ENCODE peak calls at places on chromosomes 3 and 15, in four cellular contexts. C is AG09309, T is cardiac fibroblast, D is fibroblast of mammary gland. B is an unnamed sample.

GRCh38 chr15:98954411-98954810 is 53.2 kb downstream of the PGPEP1L start:
- DNase-seq in C (peak; percentile 47), T (peak; percentile 79), D (peak; percentile 53), B (peak; percentile 94)

GRCh38 chr15:70486451-70487379 is 276.6 kb downstream of the UACA start:
- DNase-seq in C (peak; percentile 84), T (peak; percentile 96), D (peak; percentile 99), B (peak; percentile 96)

GRCh38 chr15:33022629-33023028 is 171.9 kb downstream of the FMN1 start:
- DNase-seq in C (peak; percentile 31), T (peak; percentile 46), D (peak; percentile 65), B (peak; percentile 92)

GRCh38 chr3:159928692-159929091 is 59.9 kb upstream of the IL12A start:
- DNase-seq in C (peak; percentile 100), T (peak; percentile 97), D (peak; percentile 98), B (peak; percentile 86)

GRCh38 chr3:123292321-123293310 is 90.9 kb downstream of the SEC22A start:
- DNase-seq in C (no peak), T (no peak), D (no peak), B (peak; percentile 74)

GRCh38 chr3:170232266-170232665 is 10.0 kb downstream of the PRKCI start:
- DNase-seq in C (no peak), T (no peak), D (no peak), B (no peak)

GRCh38 chr3:184738982-184739381 is 27.1 kb upstream of the MAGEF1 start:
- DNase-seq in C (no peak), T (no peak), D (no peak), B (no peak)

GRCh38 chr15:41647269-41647668 is 12.9 kb upstream of the MGA start:
- DNase-seq in C (no peak), T (no peak), D (no peak), B (no peak)

GRCh38 chr3:136882575-136882974 is 20.6 kb downstream of the NCK1 start:
- DNase-seq in C (no peak), T (no peak), D (no peak), B (peak; percentile 37)

GRCh38 chr3:117252208-117252607 is 542.6 kb downstream of the TUSC7 start:
- DNase-seq in C (no peak), T (peak; percentile 35), D (peak; percentile 6), B (peak; percentile 10)

GRCh38 chr3:11908981-11909698 is 62.5 kb upstream of the TAMM41 start:
- DNase-seq in C (no peak), T (no peak), D (no peak), B (no peak)

GRCh38 chr3:37892917-37893595 is 31.4 kb downstream of the CTDSPL start:
- DNase-seq in C (no peak), T (peak; percentile 36), D (no peak), B (no peak)

GRCh38 chr3:4528802-4529201 is 35.7 kb downstream of the ITPR1 start:
- DNase-seq in C (no peak), T (no peak), D (no peak), B (no peak)

GRCh38 chr3:40317061-40317676 is 7.7 kb downstream of the EIF1B start:
- DNase-seq in C (no peak), T (peak; percentile 79), D (peak; percentile 77), B (peak; percentile 86)

GRCh38 chr3:139588450-139588849 is 48.9 kb upstream of the RBP1 start:
- DNase-seq in C (no peak), T (no peak), D (no peak), B (no peak)

GRCh38 chr3:127734754-127735473 is 62.2 kb downstream of the ABTB1 start:
- DNase-seq in C (peak; percentile 94), T (peak; percentile 98), D (peak; percentile 92), B (peak; percentile 95)

GRCh38 chr3:189502676-189503257 is 128.4 kb upstream of the TP63 start:
- DNase-seq in C (no peak), T (no peak), D (no peak), B (no peak)

GRCh38 chr3:170421147-170421641 is 2.5 kb downstream of the CLDN11 start:
- DNase-seq in C (no peak), T (peak; percentile 31), D (peak; percentile 34), B (peak; percentile 87)

GRCh38 chr3:193788189-193788946 is 195.4 kb downstream of the OPA1 start:
- DNase-seq in C (no peak), T (peak; percentile 70), D (peak; percentile 62), B (peak; percentile 90)

GRCh38 chr15:29651476-29652072 is 170.7 kb downstream of the TJP1 start:
- DNase-seq in C (no peak), T (no peak), D (no peak), B (no peak)

GRCh38 chr3:11246663-11246970 is 25.6 kb upstream of the ATG7 start:
- DNase-seq in C (no peak), T (no peak), D (no peak), B (no peak)

GRCh38 chr15:89002830-89003229 is 85.4 kb upstream of the ABHD2 start:
- DNase-seq in C (no peak), T (no peak), D (no peak), B (no peak)

GRCh38 chr15:55659481-55659880 is 71.3 kb upstream of the PYGO1 start:
- DNase-seq in C (no peak), T (no peak), D (no peak), B (no peak)

GRCh38 chr3:179410317-179410716 is 41.0 kb downstream of the GNB4 start:
- DNase-seq in C (no peak), T (peak; percentile 26), D (peak; percentile 20), B (peak; percentile 19)
- TF ChIP-seq CTCF in C (peak; percentile 21), T (no peak), D (peak; percentile 12), B (peak; percentile 32)

DNA sequence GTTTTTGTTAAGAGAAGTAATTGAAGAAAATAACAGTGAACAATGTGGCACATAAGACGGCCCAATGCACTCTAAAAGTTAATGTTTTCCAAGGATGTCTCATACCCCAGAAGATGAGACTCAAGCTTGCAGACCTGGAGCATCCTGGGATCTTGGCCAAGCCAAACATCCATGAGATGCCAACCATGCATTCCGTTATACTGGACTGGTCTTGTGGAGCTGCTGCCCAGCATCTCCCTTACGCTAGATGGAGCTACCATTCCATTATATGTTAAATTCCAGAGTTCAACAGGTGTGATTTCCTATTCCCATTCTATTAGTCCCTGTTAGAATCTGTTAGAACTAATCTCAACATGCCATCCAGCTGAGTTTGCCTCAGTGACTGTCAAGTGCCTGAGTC is 181.8 kb downstream of the PDCD6IP start:
- DNase-seq in C (peak; percentile 52), T (peak; percentile 85), D (peak; percentile 85), B (peak; percentile 81)
- TF ChIP-seq CTCF in C (peak; percentile 80), T (peak; percentile 55), D (peak; percentile 63), B (peak; percentile 91)

DNA sequence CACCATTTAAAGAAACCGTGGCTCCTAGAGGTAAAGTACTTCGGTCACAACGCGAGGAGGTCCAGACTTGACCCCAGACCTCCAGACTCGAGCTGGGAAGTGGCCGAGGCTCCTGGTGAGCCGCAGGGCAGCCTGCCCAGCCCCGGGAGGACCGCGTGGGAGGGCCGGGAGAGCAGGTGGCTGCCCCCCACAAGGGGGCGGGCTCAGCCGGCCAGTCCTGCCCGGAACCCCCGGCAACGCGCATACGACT is at the start of gene SLC27A2:
- DNase-seq in C (no peak), T (no peak), D (no peak), B (peak; percentile 84)
- TF ChIP-seq CTCF in C (peak; percentile 32), T (no peak), D (no peak), B (no peak)

GRCh38 chr3:190877925-190878324 is 15.4 kb upstream of the GMNC start:
- DNase-seq in C (no peak), T (no peak), D (no peak), B (no peak)
- TF ChIP-seq CTCF in C (no peak), T (peak; percentile 30), D (peak; percentile 42), B (peak; percentile 18)

DNA sequence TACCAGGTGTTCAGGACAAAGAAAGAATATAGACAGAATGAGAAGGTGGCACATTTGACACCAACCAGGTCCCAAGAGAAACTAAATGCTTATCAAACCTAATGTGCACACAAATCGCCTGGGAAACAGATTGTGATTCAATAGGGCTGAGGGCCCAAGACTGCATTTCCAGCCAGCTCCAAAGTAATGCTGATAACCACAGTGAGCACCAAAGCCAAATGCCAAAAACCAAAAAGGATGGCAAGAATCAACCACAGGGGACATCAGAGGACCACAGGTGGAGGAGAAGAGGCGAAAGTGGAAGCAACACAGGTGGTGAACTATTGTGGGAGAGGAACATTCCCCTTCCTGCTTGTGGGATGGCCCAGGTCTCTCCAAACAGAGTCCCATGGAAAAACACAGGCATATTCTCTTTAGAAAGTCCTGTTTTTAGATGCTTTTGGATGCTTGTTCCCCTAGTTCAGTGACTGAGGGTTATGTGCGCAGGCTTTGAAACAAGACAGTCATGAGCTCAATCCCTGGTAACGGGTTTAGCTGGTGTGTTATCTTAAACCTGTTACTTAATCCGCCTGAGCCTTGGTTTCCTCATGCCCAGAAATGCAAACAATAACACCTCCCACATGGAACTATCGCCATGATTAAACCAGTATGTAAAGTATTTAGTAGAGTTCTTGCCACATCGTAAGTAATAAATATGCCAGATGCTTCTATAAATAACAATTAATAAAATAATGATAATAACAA is 241.7 kb downstream of the ATP8B4 start:
- DNase-seq in C (peak; percentile 65), T (no peak), D (peak; percentile 70), B (no peak)
- TF ChIP-seq CTCF in C (no peak), T (no peak), D (no peak), B (no peak)

DNA sequence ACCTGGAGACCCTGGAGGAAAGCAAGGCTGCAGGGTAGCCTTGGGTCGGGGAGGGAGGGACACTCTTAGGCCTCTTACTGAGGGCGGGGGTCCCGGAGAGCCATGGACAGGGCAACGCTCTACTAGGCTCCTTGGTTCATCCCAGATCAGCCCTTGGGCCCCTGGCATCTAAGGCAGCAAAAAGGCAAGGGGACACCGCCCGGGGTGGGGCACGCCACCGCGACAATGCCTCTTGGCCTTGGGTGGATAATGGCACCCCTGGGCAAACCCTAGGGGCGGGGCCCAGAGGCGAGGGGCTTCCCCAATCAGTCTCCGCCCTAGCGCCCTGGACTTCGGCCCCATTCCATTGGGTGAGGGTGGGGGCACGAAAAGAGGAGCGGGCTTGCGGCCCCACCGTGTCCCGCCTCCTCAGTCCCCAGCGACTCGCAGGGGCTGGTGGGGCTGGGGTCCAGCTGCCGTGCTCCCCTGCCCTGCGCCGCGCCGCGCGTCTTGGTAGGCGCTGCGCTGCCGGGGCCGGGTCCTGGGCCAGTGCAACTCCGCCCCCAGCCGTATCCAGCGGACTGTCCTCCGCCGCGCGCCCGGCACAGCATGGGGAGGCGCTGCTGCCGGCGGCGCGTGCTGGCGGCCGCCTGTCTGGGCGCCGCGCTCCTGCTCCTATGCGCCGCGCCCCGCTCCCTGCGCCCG is at the start of gene CHST13:
- DNase-seq in C (no peak), T (peak; percentile 32), D (peak; percentile 29), B (peak; percentile 96)
- TF ChIP-seq CTCF in C (no peak), T (no peak), D (no peak), B (no peak)

GRCh38 chr3:9749663-9750555 is at the start of gene OGG1:
- DNase-seq in C (peak; percentile 95), T (peak; percentile 99), D (peak; percentile 99), B (peak; percentile 100)
- TF ChIP-seq CTCF in C (no peak), T (no peak), D (no peak), B (no peak)

DNA sequence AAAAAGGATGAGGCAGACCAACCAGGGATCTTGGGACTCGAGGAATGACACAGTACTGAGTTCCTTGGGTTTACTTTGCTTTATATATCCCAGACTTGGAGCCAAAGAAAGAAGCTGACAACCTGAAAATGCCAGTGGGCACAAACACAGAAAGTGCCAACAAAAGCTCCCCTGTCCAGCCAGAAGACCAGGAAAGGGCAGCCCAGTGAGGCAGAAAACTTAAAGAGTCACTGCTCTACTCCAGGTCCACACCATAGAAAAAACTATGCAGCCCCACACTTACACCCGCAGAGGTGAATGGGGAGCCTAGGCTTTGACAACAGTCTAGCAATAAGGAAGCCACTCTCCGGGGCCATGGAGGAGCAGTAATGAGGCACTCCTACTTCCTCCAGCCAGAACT is 80.3 kb downstream of the FLNB start:
- DNase-seq in C (no peak), T (no peak), D (no peak), B (no peak)
- TF ChIP-seq CTCF in C (no peak), T (no peak), D (no peak), B (no peak)

B was measured in osteoblast.